ENCODE peak calls at places on chromosomes 5 and 9, in seven cellular contexts. Y is lung, U is A673, L is OCI-LY7, M is A549, I is suprapubic skin, H is heart left ventricle. O is an unnamed sample.

GRCh38 chr9:85212887-85213286 is 528.9 kb downstream of the AGTPBP1 start:
- DNase-seq in Y (no peak), I (no peak), M (no peak), H (no peak), L (no peak), U (peak; percentile 33), O (no peak)

GRCh38 chr5:145660897-145661650 is 174.1 kb downstream of the PRELID2 start:
- DNase-seq in U (peak; percentile 66), M (no peak), H (no peak), Y (no peak), I (no peak), L (no peak), O (no peak)

GRCh38 chr9:119026120-119026519 is 343.1 kb downstream of the BRINP1 start:
- DNase-seq in Y (peak; percentile 33), L (no peak), M (no peak), I (peak; percentile 71), H (peak; percentile 63), U (no peak), O (peak; percentile 81)

GRCh38 chr5:129460121-129460950 is at the start of gene ADAMTS19:
- DNase-seq in U (peak; percentile 37), I (no peak), H (peak; percentile 17), M (no peak), Y (no peak), L (no peak), O (peak; percentile 43)

GRCh38 chr5:108607421-108607820 is 140.3 kb upstream of the FER start:
- DNase-seq in M (no peak), Y (no peak), L (no peak), H (no peak), U (no peak), I (no peak), O (no peak)

GRCh38 chr9:112224401-112225289 is 49.5 kb upstream of the SUSD1 start:
- DNase-seq in I (no peak), L (no peak), U (no peak), M (no peak), Y (no peak), H (no peak), O (no peak)

GRCh38 chr9:98081477-98082219 is 25.1 kb downstream of the NANS start:
- DNase-seq in L (no peak), U (no peak), M (peak; percentile 40), I (peak; percentile 62), Y (no peak), H (no peak), O (no peak)

GRCh38 chr5:172059661-172060100 is 53.2 kb upstream of the FBXW11 start:
- DNase-seq in Y (no peak), I (no peak), L (peak; percentile 37), U (peak; percentile 41), M (peak; percentile 29), H (no peak), O (no peak)

GRCh38 chr5:118956727-118957126 is 31.6 kb downstream of the DTWD2 start:
- DNase-seq in U (peak; percentile 51), H (no peak), M (peak; percentile 9), L (peak; percentile 16), Y (no peak), I (no peak), O (no peak)

GRCh38 chr5:56534102-56534501 is 281.2 kb upstream of the MAP3K1 start:
- DNase-seq in Y (no peak), U (no peak), L (no peak), I (no peak), H (no peak), M (peak; percentile 53), O (no peak)

GRCh38 chr5:56530031-56530430 is 285.3 kb upstream of the MAP3K1 start:
- DNase-seq in H (no peak), U (no peak), L (no peak), I (no peak), Y (no peak), M (no peak), O (no peak)

GRCh38 chr5:56527174-56527573 is 288.2 kb upstream of the MAP3K1 start:
- DNase-seq in M (no peak), U (no peak), Y (no peak), I (no peak), L (no peak), H (no peak), O (no peak)

GRCh38 chr5:56532411-56532935 is 282.9 kb upstream of the MAP3K1 start:
- DNase-seq in U (no peak), Y (no peak), I (no peak), H (no peak), M (no peak), L (no peak), O (no peak)

GRCh38 chr5:56530739-56531138 is 284.6 kb upstream of the MAP3K1 start:
- DNase-seq in U (no peak), L (no peak), M (no peak), Y (no peak), I (no peak), H (no peak), O (no peak)
- H3K27ac ChIP-seq in U (no peak overlapping the region), L (no peak overlapping the region), M (no peak overlapping the region), Y (no peak overlapping the region), I (no peak overlapping the region), H (no peak overlapping the region), O (no peak overlapping the region)

GRCh38 chr9:133004091-133005072 is 25.9 kb downstream of the GFI1B start:
- DNase-seq in Y (no peak), I (no peak), U (no peak), H (no peak), L (no peak), M (no peak), O (no peak)
- H3K4me3 ChIP-seq in Y (no peak overlapping the region), I (no peak overlapping the region), U (no peak overlapping the region), H (no peak overlapping the region), L (no peak overlapping the region), M (no peak overlapping the region), O (no peak overlapping the region)

DNA sequence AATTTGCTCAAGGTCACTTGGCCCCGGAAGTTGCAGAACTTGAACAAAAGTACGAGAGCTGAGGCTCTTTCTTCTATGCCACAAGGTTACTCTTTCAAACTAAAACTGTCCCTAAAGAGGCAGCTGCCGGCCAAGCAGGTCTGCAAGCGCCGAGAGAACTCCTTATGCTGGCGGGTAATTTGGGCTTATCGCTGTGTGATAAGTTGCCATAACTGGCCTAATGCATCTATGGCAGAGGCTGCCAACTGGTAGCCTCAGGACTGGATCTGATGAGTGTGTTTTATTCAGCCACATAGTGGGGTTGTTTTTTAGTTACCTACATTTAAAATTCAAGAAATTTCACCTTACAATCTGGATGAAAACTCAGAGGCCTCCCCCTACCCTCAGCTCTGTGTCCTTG is 68.1 kb upstream of the SPOCK1 start:
- DNase-seq in L (no peak), U (no peak), Y (no peak), H (peak; percentile 33), M (no peak), I (no peak), O (no peak)
- TF ChIP-seq CTCF in L (no peak), U (no peak), Y (no peak), H (no peak), M (no peak), I (no peak), O (no peak)

GRCh38 chr9:113454914-113455761 is 8.4 kb upstream of the RGS3 start:
- DNase-seq in L (peak; percentile 21), H (peak; percentile 58), I (no peak), U (peak; percentile 54), Y (peak; percentile 74), M (no peak), O (no peak)
- H3K27ac ChIP-seq in L (no peak overlapping the region), H (peak overlapping the region; percentile 97), I (peak overlapping the region; percentile 55), U (peak overlapping the region; percentile 20), Y (peak overlapping the region; percentile 93), M (peak overlapping the region; percentile 68), O (peak overlapping the region; percentile 72)

GRCh38 chr5:151068189-151068570 is 12.7 kb downstream of the TNIP1 start:
- DNase-seq in Y (no peak), M (no peak), L (no peak), U (no peak), I (no peak), H (no peak), O (no peak)
- H3K4me3 ChIP-seq in Y (no peak overlapping the region), M (no peak overlapping the region), L (no peak overlapping the region), U (no peak overlapping the region), I (no peak overlapping the region), H (no peak overlapping the region), O (no peak overlapping the region)

GRCh38 chr5:133316346-133317343 is 264.8 kb downstream of the HSPA4 start:
- DNase-seq in L (peak; percentile 14), I (no peak), H (no peak), M (peak; percentile 27), U (peak; percentile 15), Y (no peak), O (no peak)
- TF ChIP-seq CTCF in L (peak; percentile 64), I (no peak), H (no peak), M (peak; percentile 34), U (peak; percentile 38), Y (no peak), O (no peak)

GRCh38 chr5:157574456-157575095 is 999 bp downstream of the ADAM19 start:
- DNase-seq in Y (no peak), I (no peak), L (peak; percentile 57), H (peak; percentile 28), M (no peak), U (no peak), O (no peak)

GRCh38 chr5:157576678-157577077 is 1.1 kb upstream of the ADAM19 start:
- DNase-seq in Y (no peak), I (no peak), L (no peak), M (no peak), U (no peak), H (no peak), O (no peak)

GRCh38 chr5:157578079-157578780 is 2.7 kb upstream of the ADAM19 start:
- DNase-seq in H (no peak), Y (no peak), L (no peak), I (no peak), U (no peak), M (no peak), O (no peak)

GRCh38 chr5:157571357-157571827 is 4.2 kb downstream of the ADAM19 start:
- DNase-seq in M (no peak), I (no peak), Y (no peak), L (peak; percentile 89), H (peak; percentile 47), U (no peak), O (no peak)

GRCh38 chr5:157575096-157575872 is at the start of gene ADAM19:
- DNase-seq in M (peak; percentile 64), Y (peak; percentile 29), U (peak; percentile 45), H (peak; percentile 70), L (peak; percentile 75), I (no peak), O (no peak)
- H3K27ac ChIP-seq in M (peak within 1 kb of the TSS; percentile 83), Y (peak within 1 kb of the TSS; percentile 81), U (no peak within 1 kb of the TSS), H (peak within 1 kb of the TSS; percentile 88), L (peak within 1 kb of the TSS; percentile 28), I (peak within 1 kb of the TSS; percentile 71), O (peak within 1 kb of the TSS; percentile 9)

GRCh38 chr5:115461506-115462290 is 82.9 kb downstream of the FEM1C start:
- DNase-seq in U (no peak), Y (no peak), I (no peak), H (no peak), L (no peak), M (peak; percentile 38), O (no peak)
- H3K4me3 ChIP-seq in U (no peak overlapping the region), Y (no peak overlapping the region), I (no peak overlapping the region), H (no peak overlapping the region), L (no peak overlapping the region), M (no peak overlapping the region), O (no peak overlapping the region)